ENCODE peak calls at places on chromosomes 4 and X, in ten cellular contexts. X, H, M, F, J, Z, L, O, R and V are unnamed samples.

GRCh38 chr4:39526810-39527295 is 386 bp downstream of the UGDH start:
- DNase-seq in J (peak), L (no peak), R (peak), Z (no peak), H (no peak), M (no peak), O (no peak), X (no peak), F (no peak), V (no peak)

GRCh38 chr4:15006416-15007024 is 4.2 kb downstream of the CPEB2 start:
- DNase-seq in F (no peak), R (no peak), H (no peak), J (peak), X (peak), Z (peak), L (no peak), M (no peak), O (no peak), V (peak)

GRCh38 chr4:1193206-1194027 is 21.0 kb upstream of the SPON2 start:
- DNase-seq in R (peak), X (no peak), M (no peak), H (peak), J (no peak), L (peak), Z (no peak), F (peak), O (peak), V (no peak)

GRCh38 chrX:142483965-142484364 is 278.9 kb upstream of the MAGEC2 start:
- DNase-seq in X (no peak), M (no peak), L (no peak), J (no peak), H (no peak), Z (no peak), F (no peak), O (no peak), R (no peak), V (no peak)

GRCh38 chrX:63658920-63659319 is 126.1 kb downstream of the ARHGEF9 start:
- DNase-seq in O (no peak), L (no peak), J (peak), M (no peak), F (no peak), R (no peak), H (no peak), Z (no peak), X (no peak), V (no peak)

GRCh38 chr4:1695913-1696312 is 11.8 kb upstream of the FAM53A start:
- DNase-seq in O (no peak), F (peak), H (no peak), Z (no peak), R (no peak), X (no peak), J (no peak), M (no peak), L (no peak), V (no peak)

GRCh38 chrX:131704136-131704695 is 160.3 kb downstream of the OR13H1 start:
- DNase-seq in X (peak), R (peak), H (no peak), M (no peak), J (peak), F (peak), L (no peak), O (peak), Z (no peak), V (no peak)

GRCh38 chr4:144654161-144654560 is 8.2 kb downstream of the HHIP start:
- DNase-seq in H (no peak), F (no peak), R (no peak), Z (no peak), L (no peak), O (no peak), M (no peak), J (no peak), X (no peak), V (no peak)

GRCh38 chr4:119106036-119107000 is 29.3 kb upstream of the MYOZ2 start:
- DNase-seq in H (no peak), L (no peak), J (no peak), R (no peak), X (peak), Z (no peak), M (no peak), F (no peak), O (no peak), V (no peak)

GRCh38 chr4:48047896-48048295 is 31.3 kb downstream of the NIPAL1 start:
- DNase-seq in F (no peak), L (no peak), H (no peak), Z (no peak), O (no peak), R (no peak), M (no peak), J (peak), X (no peak), V (no peak)

GRCh38 chr4:185892165-185892564 is 80.2 kb upstream of the SORBS2 start:
- DNase-seq in R (no peak), J (peak), F (no peak), M (no peak), X (no peak), Z (no peak), O (no peak), L (no peak), H (no peak), V (no peak)

DNA sequence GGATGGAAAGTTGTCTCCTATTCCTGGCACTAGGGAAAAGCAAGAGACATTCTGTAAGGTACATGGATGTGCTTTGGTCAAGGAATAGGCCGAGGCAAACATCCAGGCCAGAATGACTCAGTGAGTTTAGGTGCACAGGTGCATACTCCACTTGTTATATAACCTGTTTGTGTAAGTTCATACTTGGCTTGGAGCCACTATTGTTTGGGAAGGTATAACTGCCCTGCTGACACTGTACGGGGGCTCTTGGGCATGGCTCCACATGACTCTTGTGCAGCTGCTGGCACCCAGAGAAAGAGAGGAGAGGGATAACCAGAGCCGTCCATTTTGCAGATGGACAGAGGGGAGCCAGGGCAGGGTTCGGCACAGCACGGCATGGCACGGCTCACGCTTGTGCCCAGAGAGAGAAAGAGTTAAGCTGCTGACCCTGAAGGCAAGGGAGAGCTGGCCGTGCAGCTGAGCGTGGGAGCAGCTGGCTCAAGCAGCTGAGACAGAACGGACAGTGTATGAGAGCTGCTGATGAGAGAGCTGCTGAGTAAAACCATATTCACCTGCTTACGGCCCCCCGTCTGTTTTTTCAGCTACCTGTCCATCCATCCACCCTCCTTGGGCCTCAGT is 98.0 kb downstream of the SLC2A9 start:
- DNase-seq in Z (no peak), J (no peak), H (no peak), X (no peak), R (no peak), M (no peak), O (no peak), L (no peak), F (no peak), V (no peak)
- TF ChIP-seq CTCF in Z (no peak), J (no peak), H (no peak), X (no peak), R (no peak), M (no peak), O (no peak), L (no peak), F (no peak), V (no peak)

GRCh38 chrX:96707829-96708228 is 23.2 kb downstream of the DIAPH2 start:
- DNase-seq in R (no peak), F (no peak), O (no peak), H (no peak), Z (no peak), M (no peak), L (no peak), J (no peak), X (no peak), V (no peak)

GRCh38 chrX:96710031-96710430 is 25.4 kb downstream of the DIAPH2 start:
- DNase-seq in Z (no peak), O (no peak), M (no peak), H (no peak), X (no peak), R (no peak), L (no peak), F (no peak), J (no peak), V (no peak)

GRCh38 chrX:96715412-96715940 is 30.8 kb downstream of the DIAPH2 start:
- DNase-seq in H (no peak), F (no peak), M (no peak), X (peak), R (no peak), O (no peak), J (peak), L (no peak), Z (no peak), V (no peak)

DNA sequence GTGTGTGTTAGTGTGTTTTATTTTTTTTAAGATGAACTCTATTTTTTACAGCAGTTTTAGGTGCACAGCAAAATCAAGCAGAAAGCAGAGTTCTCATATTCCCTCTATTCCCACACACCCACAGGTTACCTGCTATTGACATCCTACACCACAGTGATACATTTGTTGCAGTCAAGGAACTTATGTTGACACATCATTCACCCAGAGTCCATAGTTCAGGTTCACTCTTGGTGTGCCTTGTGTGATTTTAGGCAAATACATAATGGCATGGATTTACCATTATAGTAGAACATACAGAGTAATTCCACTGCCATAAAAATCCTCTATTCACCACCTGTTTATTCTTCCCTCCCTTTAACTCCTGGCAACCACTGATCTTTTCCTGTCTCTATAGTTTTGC is 28.7 kb downstream of the DIAPH2 start:
- DNase-seq in Z (no peak), X (no peak), L (no peak), J (no peak), R (no peak), H (no peak), F (no peak), O (no peak), M (peak), V (no peak)
- TF ChIP-seq CTCF in Z (no peak), X (no peak), L (no peak), J (no peak), R (no peak), H (no peak), F (no peak), O (no peak), M (no peak), V (no peak)

GRCh38 chr4:102625232-102625930 is 124.2 kb downstream of the NFKB1 start:
- DNase-seq in O (no peak), Z (no peak), F (no peak), M (peak), R (no peak), L (peak), X (peak), J (peak), H (no peak), V (peak)
- TF ChIP-seq CTCF in O (no peak), Z (no peak), F (no peak), M (no peak), R (no peak), L (peak), X (peak), J (peak), H (peak), V (peak)

GRCh38 chrX:26851981-26852380 is 611.2 kb downstream of the PPP4R3C start:
- DNase-seq in H (no peak), X (no peak), R (no peak), Z (no peak), F (no peak), M (peak), L (no peak), O (no peak), J (peak), V (peak)
- TF ChIP-seq CTCF in H (peak), X (no peak), R (no peak), Z (no peak), F (no peak), M (no peak), L (peak), O (no peak), J (no peak), V (no peak)

DNA sequence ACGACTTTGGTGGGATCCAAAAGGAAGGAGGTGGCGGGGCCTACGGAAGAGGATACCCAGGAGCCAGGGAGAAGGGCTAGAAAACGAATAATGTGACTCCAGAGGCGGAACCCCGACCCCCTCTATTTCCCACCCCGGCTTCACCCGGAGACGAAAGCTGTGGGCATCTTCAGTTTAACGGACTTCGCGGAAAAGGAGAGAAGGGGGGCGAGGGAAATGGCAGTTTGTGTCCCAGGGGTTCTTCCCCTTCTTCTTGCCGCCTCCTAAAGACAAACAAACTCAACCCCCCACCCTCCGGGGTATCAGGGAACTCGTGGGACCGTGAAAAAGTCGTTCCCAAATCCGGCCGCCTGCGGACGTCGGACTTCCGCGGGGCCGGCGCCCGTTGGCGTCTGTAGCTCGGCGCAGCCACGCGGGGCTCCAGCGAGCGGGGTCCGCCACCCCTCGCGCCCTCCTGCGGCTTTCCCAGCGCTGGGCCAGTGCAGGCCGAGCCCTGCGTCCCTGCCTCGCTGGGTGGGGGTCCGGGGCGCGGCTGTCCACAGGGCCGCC is 3.6 kb upstream of the LEF1 start:
- DNase-seq in M (no peak), L (peak), X (no peak), O (no peak), J (no peak), H (peak), Z (no peak), F (no peak), R (no peak), V (peak)
- TF ChIP-seq CTCF in M (no peak), L (peak), X (no peak), O (no peak), J (no peak), H (peak), Z (peak), F (no peak), R (no peak), V (peak)

GRCh38 chr4:154739111-154739510 is 4.7 kb upstream of the LRAT start:
- DNase-seq in L (peak), M (no peak), R (no peak), X (no peak), F (no peak), O (no peak), J (no peak), H (no peak), Z (no peak), V (no peak)
- TF ChIP-seq CTCF in L (no peak), M (no peak), R (no peak), X (no peak), F (no peak), O (no peak), J (no peak), H (no peak), Z (no peak), V (no peak)

GRCh38 chrX:20594985-20595384 is 328.3 kb upstream of the RPS6KA3 start:
- DNase-seq in Z (no peak), L (no peak), M (peak), H (no peak), J (peak), X (no peak), R (no peak), F (no peak), O (no peak), V (no peak)
- TF ChIP-seq CTCF in Z (no peak), L (peak), M (no peak), H (peak), J (peak), X (peak), R (no peak), F (no peak), O (no peak), V (no peak)

GRCh38 chrX:139967300-139967699 is 2.0 kb upstream of the CXorf66 start:
- DNase-seq in J (no peak), O (no peak), Z (no peak), M (no peak), X (no peak), H (no peak), L (no peak), R (no peak), F (no peak), V (peak)
- TF ChIP-seq CTCF in J (peak), O (no peak), Z (no peak), M (peak), X (peak), H (peak), L (peak), R (no peak), F (no peak), V (no peak)

DNA sequence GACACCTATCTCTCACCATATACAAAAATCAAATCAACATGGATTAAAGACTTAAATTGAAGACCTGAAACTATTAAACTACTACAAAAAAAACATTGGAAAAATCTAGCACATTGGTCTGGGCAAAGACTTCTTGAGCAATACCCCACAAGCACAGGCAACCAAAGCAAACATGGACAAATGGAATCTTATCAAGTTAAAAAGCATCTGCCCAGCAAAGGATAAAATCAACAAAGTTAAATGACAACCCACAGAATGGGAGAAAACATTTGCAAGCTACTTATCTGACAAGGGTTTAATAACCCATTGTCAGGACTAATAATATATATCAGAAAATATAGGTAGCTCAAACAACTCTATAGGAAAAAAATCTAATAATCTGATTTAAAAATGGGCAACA is 415.6 kb downstream of the KLHL13 start:
- DNase-seq in O (no peak), R (no peak), M (no peak), H (no peak), X (no peak), Z (no peak), F (no peak), L (no peak), J (no peak), V (no peak)
- TF ChIP-seq CTCF in O (no peak), R (no peak), M (no peak), H (no peak), X (no peak), Z (no peak), F (no peak), L (no peak), J (no peak), V (no peak)